ENCODE peak calls at places on chromosomes 4 and X, in eight cellular contexts. S, J, W, B, Q, T, C and U are unnamed samples.

GRCh38 chrX:129600981-129601424 is 53.8 kb downstream of the APLN start:
- DNase-seq in C (no peak), S (peak; percentile 43), Q (peak; percentile 27), B (peak; percentile 14), T (no peak), J (peak; percentile 31), W (no peak), U (no peak)

GRCh38 chrX:49256268-49256995 is 8.1 kb downstream of the FOXP3 start:
- DNase-seq in Q (no peak), J (no peak), T (no peak), B (no peak), W (no peak), C (no peak), S (no peak), U (no peak)

GRCh38 chr4:47531954-47532321 is 46.9 kb downstream of the ATP10D start:
- DNase-seq in Q (no peak), C (no peak), J (no peak), S (no peak), B (no peak), T (no peak), W (no peak), U (no peak)

GRCh38 chr4:166435449-166435848 is 562.4 kb downstream of the TLL1 start:
- DNase-seq in T (no peak), J (peak; percentile 69), W (no peak), C (no peak), B (no peak), S (peak; percentile 82), Q (peak; percentile 81), U (no peak)

GRCh38 chr4:32748498-32748897 is 2028.3 kb downstream of the PCDH7 start:
- DNase-seq in T (no peak), J (peak; percentile 14), S (no peak), Q (no peak), C (no peak), B (no peak), W (no peak), U (no peak)

GRCh38 chrX:12447448-12448154 is 309.3 kb downstream of the FRMPD4 start:
- DNase-seq in J (peak; percentile 93), W (peak; percentile 10), B (no peak), S (peak; percentile 90), Q (peak; percentile 65), C (no peak), T (no peak), U (no peak)

GRCh38 chr4:98583265-98583664 is 75.1 kb downstream of the TSPAN5 start:
- DNase-seq in W (no peak), S (no peak), B (no peak), C (no peak), T (no peak), J (no peak), Q (no peak), U (no peak)

GRCh38 chr4:130306566-130306965 is 1210.6 kb downstream of the C4orf33 start:
- DNase-seq in W (no peak), B (no peak), S (no peak), Q (no peak), J (no peak), C (no peak), T (no peak), U (no peak)

GRCh38 chr4:145171919-145172318 is 8.5 kb downstream of the OTUD4 start:
- DNase-seq in W (no peak), T (no peak), Q (no peak), J (no peak), C (no peak), B (no peak), S (no peak), U (no peak)

GRCh38 chr4:126939401-126939800 is 693.4 kb upstream of the INTU start:
- DNase-seq in B (no peak), W (no peak), J (peak; percentile 77), Q (peak; percentile 50), S (peak; percentile 77), T (no peak), C (no peak), U (no peak)

GRCh38 chr4:70356185-70356584 is 4.4 kb upstream of the SMR3A start:
- DNase-seq in J (no peak), S (no peak), T (no peak), W (no peak), B (no peak), C (no peak), Q (no peak), U (no peak)

GRCh38 chrX:53686151-53686885 is at the start of gene HUWE1:
- DNase-seq in J (peak; percentile 63), W (peak; percentile 58), B (peak; percentile 85), S (peak; percentile 61), T (peak; percentile 69), C (peak; percentile 79), Q (peak; percentile 40), U (peak; percentile 82)

GRCh38 chrX:70456256-70456655 is 11.6 kb downstream of the DLG3 start:
- DNase-seq in B (no peak), Q (no peak), S (no peak), J (no peak), T (no peak), C (no peak), W (no peak), U (no peak)
- H3K4me3 ChIP-seq in B (peak overlapping the region; percentile 62), Q (no peak overlapping the region), S (no peak overlapping the region), J (no peak overlapping the region), T (no peak overlapping the region), C (peak overlapping the region; percentile 57), W (peak overlapping the region; percentile 60), U (peak overlapping the region; percentile 56)

GRCh38 chrX:134798472-134798871 is 140.2 kb upstream of the PLAC1 start:
- DNase-seq in C (no peak), B (no peak), T (no peak), W (no peak), Q (no peak), J (no peak), S (no peak), U (no peak)

GRCh38 chrX:134794692-134795091 is 136.4 kb upstream of the PLAC1 start:
- DNase-seq in C (no peak), W (no peak), B (no peak), Q (no peak), J (peak; percentile 24), T (no peak), S (no peak), U (no peak)

GRCh38 chrX:134801267-134801666 is 143.0 kb upstream of the PLAC1 start:
- DNase-seq in C (no peak), T (no peak), W (no peak), B (no peak), J (no peak), S (no peak), Q (peak; percentile 14), U (no peak)

GRCh38 chrX:134792077-134792476 is 133.8 kb upstream of the PLAC1 start:
- DNase-seq in C (no peak), T (no peak), W (no peak), Q (no peak), B (no peak), S (no peak), J (no peak), U (no peak)

DNA sequence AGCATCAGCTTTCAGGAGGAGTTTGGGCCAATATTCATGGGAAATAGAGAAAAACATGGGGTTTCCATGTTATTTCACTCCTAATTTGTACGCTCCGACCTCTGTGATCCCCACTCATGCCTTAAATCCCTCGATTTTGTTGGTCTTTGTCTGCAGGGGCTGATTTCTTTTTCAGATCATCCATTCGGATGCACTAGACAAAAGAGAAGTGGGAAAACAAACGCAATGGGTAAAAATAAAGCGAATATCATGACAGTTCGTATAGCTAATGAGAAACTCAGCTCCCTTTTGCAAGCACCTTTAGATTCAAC is 139.1 kb upstream of the PLAC1 start:
- DNase-seq in W (no peak), Q (no peak), B (no peak), C (no peak), S (no peak), T (no peak), J (no peak), U (no peak)
- H3K4me3 ChIP-seq in W (peak overlapping the region; percentile 89), Q (peak overlapping the region; percentile 69), B (peak overlapping the region; percentile 79), C (peak overlapping the region; percentile 83), S (peak overlapping the region; percentile 58), T (peak overlapping the region; percentile 87), J (peak overlapping the region; percentile 68), U (peak overlapping the region; percentile 83)

GRCh38 chrX:41543668-41544067 is 96.5 kb downstream of the NYX start:
- DNase-seq in W (no peak), T (no peak), S (no peak), B (no peak), C (no peak), J (no peak), Q (no peak), U (no peak)

GRCh38 chrX:41543022-41543421 is 95.9 kb downstream of the NYX start:
- DNase-seq in T (no peak), B (no peak), J (no peak), C (no peak), S (no peak), Q (no peak), W (no peak), U (no peak)

GRCh38 chrX:41538707-41539106 is 91.6 kb downstream of the NYX start:
- DNase-seq in J (no peak), C (no peak), Q (no peak), S (no peak), W (no peak), T (no peak), B (no peak), U (no peak)

GRCh38 chrX:41541381-41541780 is 94.2 kb downstream of the NYX start:
- DNase-seq in Q (no peak), J (no peak), W (no peak), C (no peak), S (no peak), T (no peak), B (no peak), U (no peak)

DNA sequence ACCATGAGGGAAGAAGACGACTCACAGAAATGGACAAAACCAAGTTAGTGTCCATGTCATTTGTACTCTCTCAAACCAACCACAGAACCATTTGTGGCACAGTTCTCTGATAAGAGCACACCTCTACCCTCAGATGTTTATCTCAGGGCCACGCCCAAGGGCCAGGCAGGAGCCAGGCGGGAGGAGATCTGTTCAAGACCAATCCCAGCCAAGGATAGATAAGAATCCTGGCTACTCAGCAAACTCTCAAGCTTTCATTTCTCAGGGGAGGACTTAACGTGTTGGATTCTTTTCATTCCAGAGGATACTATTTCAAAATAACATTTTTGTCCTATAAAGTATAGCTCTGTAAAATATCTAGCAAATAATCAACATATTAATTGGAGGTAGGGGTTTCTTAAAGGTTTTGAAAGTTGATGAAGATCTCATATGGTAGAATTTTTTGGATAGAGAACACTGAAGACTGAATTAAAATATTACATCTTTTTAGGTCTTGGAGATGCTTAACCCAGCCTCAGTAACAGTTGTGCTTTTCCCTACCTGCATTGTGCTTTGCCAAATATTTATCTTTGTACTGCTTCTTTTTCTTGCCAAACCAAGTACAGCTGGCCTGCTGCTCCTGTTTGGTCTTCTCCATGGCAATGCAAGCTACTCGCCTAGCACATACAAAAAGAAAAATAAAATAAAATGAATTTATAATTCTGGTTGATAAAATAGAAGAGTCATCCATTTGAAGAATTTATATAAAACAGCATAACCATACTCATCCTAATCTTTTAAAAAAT is 95.2 kb downstream of the NYX start:
- DNase-seq in Q (no peak), B (no peak), T (no peak), S (peak; percentile 53), W (no peak), J (no peak), C (no peak), U (no peak)
- H3K4me3 ChIP-seq in Q (no peak overlapping the region), B (no peak overlapping the region), T (no peak overlapping the region), S (no peak overlapping the region), W (no peak overlapping the region), J (no peak overlapping the region), C (no peak overlapping the region), U (no peak overlapping the region)

DNA sequence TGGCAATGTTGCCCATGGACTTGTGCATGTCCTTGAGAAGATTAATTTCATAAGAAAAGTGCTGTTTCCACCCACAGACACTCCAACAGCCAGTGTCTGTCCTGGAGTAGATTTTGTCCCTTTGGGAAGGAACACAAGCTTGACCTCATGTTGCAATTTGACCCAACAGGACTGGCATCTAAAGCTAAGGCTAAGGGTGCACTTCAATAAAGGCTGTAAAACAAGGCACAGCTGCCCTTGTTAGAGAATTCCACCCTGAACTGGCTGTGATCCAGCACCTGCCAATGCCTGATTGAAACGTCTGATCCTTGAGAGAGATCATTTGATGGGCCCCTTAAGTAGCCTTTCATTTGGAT is 56.3 kb downstream of the CD99L2 start:
- DNase-seq in J (no peak), C (no peak), T (no peak), S (no peak), W (no peak), B (no peak), Q (no peak), U (no peak)
- H3K4me3 ChIP-seq in J (no peak overlapping the region), C (no peak overlapping the region), T (no peak overlapping the region), S (no peak overlapping the region), W (no peak overlapping the region), B (no peak overlapping the region), Q (no peak overlapping the region), U (no peak overlapping the region)